ENCODE peak calls at places on chromosomes 7 and 10, in eight cellular contexts. W is mammary epithelial cell, N is cardiac muscle cell, J is ascending aorta, Z is uterus, M is IMR-90, V is RWPE1, U is HepG2. T is an unnamed sample.

GRCh38 chr10:116974442-116975005 is 30.5 kb downstream of the SHTN1 start:
- DNase-seq in Z (no peak), J (no peak), M (peak; percentile 95), W (peak; percentile 87), N (peak; percentile 88), V (peak; percentile 90), U (no peak), T (peak; percentile 94)

GRCh38 chr7:17916786-17917185 is 23.5 kb downstream of the SNX13 start:
- DNase-seq in M (no peak), V (no peak), J (no peak), Z (no peak), U (no peak), N (no peak), W (no peak), T (no peak)

GRCh38 chr7:151518105-151518780 is 1.5 kb downstream of the RHEB start:
- DNase-seq in Z (peak; percentile 51), J (peak; percentile 71), W (peak; percentile 72), M (peak; percentile 48), V (no peak), U (peak; percentile 44), N (peak; percentile 48), T (peak; percentile 54)

GRCh38 chr7:31695856-31696255 is 8.8 kb downstream of the PPP1R17 start:
- DNase-seq in V (no peak), J (no peak), U (no peak), W (no peak), M (no peak), Z (peak; percentile 20), N (no peak), T (no peak)

GRCh38 chr10:8380833-8381491 is 326.5 kb downstream of the GATA3 start:
- DNase-seq in W (no peak), J (no peak), Z (no peak), U (no peak), V (no peak), M (no peak), N (no peak), T (no peak)

GRCh38 chr10:13795653-13796555 is 209.1 kb downstream of the PRPF18 start:
- DNase-seq in Z (no peak), M (no peak), J (no peak), U (no peak), N (no peak), V (no peak), W (no peak), T (no peak)

GRCh38 chr7:122829962-122830361 is 56.3 kb downstream of the CADPS2 start:
- DNase-seq in U (no peak), W (no peak), N (no peak), V (no peak), Z (no peak), J (no peak), M (no peak), T (no peak)

GRCh38 chr10:15123749-15124184 is 26.6 kb downstream of the RPP38 start:
- DNase-seq in Z (no peak), N (peak; percentile 77), M (peak; percentile 86), V (peak; percentile 66), U (no peak), W (peak; percentile 92), J (no peak), T (peak; percentile 66)

GRCh38 chr7:131840291-131840690 is 283.9 kb upstream of the PODXL start:
- DNase-seq in U (no peak), M (no peak), J (no peak), Z (no peak), V (no peak), N (no peak), W (no peak), T (no peak)

GRCh38 chr10:120459185-120459584 is 2.2 kb downstream of the PLPP4 start:
- DNase-seq in N (no peak), V (no peak), W (no peak), J (no peak), U (no peak), M (no peak), Z (no peak), T (no peak)

GRCh38 chr7:134028853-134029252 is 98.3 kb upstream of the LRGUK start:
- DNase-seq in U (no peak), J (no peak), N (no peak), W (no peak), Z (no peak), V (no peak), M (no peak), T (no peak)

GRCh38 chr10:30091136-30091535 is 31.8 kb upstream of the JCAD start:
- DNase-seq in V (no peak), M (no peak), Z (no peak), J (no peak), U (no peak), W (no peak), N (no peak), T (no peak)

GRCh38 chr7:149564340-149565095 is 66.9 kb upstream of the ZNF746 start:
- DNase-seq in W (no peak), Z (no peak), M (no peak), V (no peak), U (no peak), J (no peak), N (no peak), T (no peak)

GRCh38 chr10:92238586-92239098 is 52.2 kb downstream of the CPEB3 start:
- DNase-seq in U (peak; percentile 40), W (peak; percentile 88), V (peak; percentile 95), Z (peak; percentile 50), N (peak; percentile 66), M (peak; percentile 43), J (no peak), T (no peak)

GRCh38 chr7:116906391-116906790 is 44.0 kb downstream of the CAPZA2 start:
- DNase-seq in W (no peak), J (no peak), M (no peak), Z (no peak), U (no peak), N (no peak), V (no peak), T (no peak)

GRCh38 chr10:121722665-121723064 is 124.4 kb upstream of the FGFR2 start:
- DNase-seq in Z (no peak), M (no peak), N (no peak), V (peak; percentile 41), W (peak; percentile 94), U (no peak), J (no peak), T (no peak)

GRCh38 chr7:16347461-16348192 is 73.7 kb downstream of the CRPPA start:
- DNase-seq in Z (no peak), U (no peak), V (no peak), N (peak; percentile 21), W (peak; percentile 42), J (no peak), M (peak; percentile 13), T (no peak)

GRCh38 chr7:67045496-67045995 is 48.9 kb downstream of the TYW1 start:
- DNase-seq in N (no peak), J (no peak), U (no peak), W (no peak), M (no peak), Z (no peak), V (no peak), T (peak; percentile 45)

GRCh38 chr7:148303295-148304013 is 287.1 kb upstream of the C7orf33 start:
- DNase-seq in V (peak; percentile 65), N (peak; percentile 84), Z (peak; percentile 73), W (peak; percentile 65), M (no peak), J (peak; percentile 75), U (no peak), T (no peak)

DNA sequence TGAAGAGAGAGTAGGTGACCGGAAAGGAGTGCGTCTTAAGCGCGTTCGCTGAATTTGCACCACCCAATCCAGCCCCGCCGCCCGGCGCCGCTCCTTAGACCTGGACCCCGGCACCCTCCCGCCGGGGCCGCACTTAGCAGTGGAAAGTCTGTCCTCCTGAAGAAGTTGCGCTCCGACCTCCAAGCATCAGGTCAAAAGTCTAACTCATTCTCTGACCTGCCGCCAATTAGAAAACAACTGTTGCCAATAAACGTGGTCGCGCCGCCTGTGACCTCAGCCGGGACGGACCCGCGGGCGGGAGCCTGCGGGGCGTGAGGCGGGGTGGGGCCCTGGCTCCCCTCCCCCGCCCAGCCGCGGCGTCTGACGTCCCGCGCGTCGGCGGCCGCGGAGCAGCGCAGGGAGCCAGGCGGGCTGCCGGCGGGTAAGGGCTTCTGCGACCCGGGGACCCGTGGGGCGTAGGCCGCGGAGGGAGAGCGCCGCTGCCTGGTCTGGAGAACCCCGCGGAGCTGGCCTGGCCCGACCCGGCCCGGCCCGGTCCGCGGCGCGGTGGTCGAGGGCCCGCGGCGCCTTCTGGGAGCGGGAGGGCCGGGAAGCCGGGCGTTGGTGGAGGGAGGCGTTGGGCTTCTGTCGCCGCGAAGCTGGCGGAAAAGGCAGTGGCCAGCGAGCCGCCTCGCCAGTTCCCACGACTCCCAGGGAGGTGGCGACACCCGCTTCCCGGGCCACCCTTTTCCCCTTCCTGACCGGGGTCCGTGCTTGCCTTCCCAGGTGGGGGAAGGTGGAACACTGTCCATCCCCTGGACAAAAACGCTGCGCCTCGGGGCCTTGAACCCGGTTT is at the start of gene BCAP29:
- DNase-seq in V (no peak), N (peak; percentile 70), W (peak; percentile 65), Z (peak; percentile 70), U (peak; percentile 67), J (peak; percentile 89), M (peak; percentile 25), T (peak; percentile 73)
- TF ChIP-seq CTCF in V (peak; percentile 45), N (peak; percentile 9), W (peak; percentile 38), Z (peak; percentile 6), U (peak; percentile 72), J (peak; percentile 22), M (peak; percentile 9), T (no peak)

GRCh38 chr7:141675431-141676210 is 26.3 kb downstream of the DENND11 start:
- DNase-seq in Z (no peak), W (no peak), M (no peak), V (no peak), N (no peak), U (no peak), J (no peak), T (peak; percentile 53)
- H3K27ac ChIP-seq in Z (peak overlapping the region; percentile 58), W (no peak overlapping the region), M (no peak overlapping the region), V (no peak overlapping the region), N (no peak overlapping the region), U (no peak overlapping the region), J (peak overlapping the region; percentile 51), T (peak overlapping the region; percentile 99)

DNA sequence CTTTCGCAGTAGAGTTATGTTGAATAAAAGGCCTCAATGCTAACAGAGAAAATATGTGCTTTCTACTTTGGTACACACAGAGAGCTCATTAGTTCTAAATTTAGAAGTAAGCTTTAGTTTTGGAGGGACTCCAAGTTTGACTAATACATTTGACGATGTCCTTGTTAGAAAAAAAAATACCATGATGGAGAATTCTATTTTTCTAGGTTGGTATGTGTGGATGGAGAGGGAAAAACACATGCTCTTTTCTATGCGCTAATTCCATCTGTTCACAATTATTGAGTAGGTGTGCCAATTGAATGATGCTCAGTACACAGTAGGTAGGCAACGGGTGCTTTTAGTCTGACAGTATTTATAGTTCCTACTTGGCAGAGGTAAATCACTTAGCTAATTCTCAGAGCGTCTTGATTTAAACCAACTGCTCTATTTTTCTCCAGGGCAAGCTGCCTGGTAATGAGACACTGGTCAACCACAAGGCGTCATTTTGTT is 327.2 kb upstream of the AKR1E2 start:
- DNase-seq in M (peak; percentile 94), U (no peak), Z (no peak), W (peak; percentile 40), J (no peak), V (no peak), N (peak; percentile 84), T (peak; percentile 41)
- TF ChIP-seq CTCF in M (no peak), U (no peak), Z (no peak), W (no peak), J (no peak), V (no peak), N (no peak), T (no peak)

DNA sequence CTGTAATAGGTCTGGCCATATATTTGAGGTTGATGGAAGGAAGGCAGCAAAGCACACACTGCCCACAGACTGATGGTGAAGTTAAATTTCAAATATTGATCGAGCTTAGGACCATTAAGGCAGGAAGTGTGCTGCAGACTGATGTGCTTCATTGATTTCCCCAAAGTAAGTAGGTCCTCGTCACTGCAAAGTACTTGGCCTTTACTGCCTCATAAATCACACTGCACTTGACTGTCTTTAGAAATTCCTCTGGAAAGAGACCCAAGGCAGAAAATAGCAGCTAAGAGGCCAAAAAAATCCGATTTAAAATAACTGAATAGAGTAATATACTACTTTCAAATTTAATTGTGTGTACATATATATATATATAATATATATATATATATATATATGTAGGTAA is 15.3 kb downstream of the ARMH3 start:
- DNase-seq in Z (no peak), N (no peak), J (no peak), M (no peak), U (no peak), V (no peak), W (no peak), T (no peak)
- H3K27ac ChIP-seq in Z (no peak overlapping the region), N (no peak overlapping the region), J (no peak overlapping the region), M (no peak overlapping the region), U (no peak overlapping the region), V (no peak overlapping the region), W (no peak overlapping the region), T (no peak overlapping the region)

T was measured in endothelial cell of umbilical vein.